ENCODE peak calls at places on chromosome 9, in six cellular contexts. L, G, I, R, U and D are unnamed samples.

GRCh38 chr9:105539452-105539851 is 18.5 kb upstream of the FKTN start:
- DNase-seq in L (no peak), G (no peak), I (no peak), R (no peak), U (no peak), D (peak; percentile 25)

GRCh38 chr9:97714435-97714834 is 17.3 kb upstream of the XPA start:
- DNase-seq in L (no peak), G (no peak), I (peak; percentile 56), R (no peak), U (peak; percentile 88), D (no peak)

GRCh38 chr9:131178382-131178781 is 53.0 kb downstream of the NUP214 start:
- DNase-seq in L (peak; percentile 85), G (peak; percentile 43), I (peak; percentile 86), R (peak; percentile 63), U (peak; percentile 76), D (peak; percentile 77)

GRCh38 chr9:34588671-34589370 is 703 bp downstream of the CNTFR start:
- DNase-seq in L (no peak), G (no peak), I (no peak), R (no peak), U (no peak), D (no peak)

GRCh38 chr9:36433386-36433785 is 33.3 kb upstream of the RNF38 start:
- DNase-seq in L (no peak), G (no peak), I (no peak), R (no peak), U (no peak), D (no peak)

GRCh38 chr9:131809941-131810344 is 70.1 kb upstream of the RAPGEF1 start:
- DNase-seq in L (no peak), G (no peak), I (peak; percentile 72), R (no peak), U (no peak), D (no peak)

GRCh38 chr9:7094576-7094975 is 336.8 kb downstream of the KDM4C start:
- DNase-seq in L (no peak), G (no peak), I (no peak), R (no peak), U (no peak), D (no peak)

GRCh38 chr9:114385412-114386181 is 2.2 kb downstream of the AKNA start:
- DNase-seq in L (no peak), G (peak; percentile 64), I (peak; percentile 95), R (peak; percentile 77), U (peak; percentile 54), D (peak; percentile 50)

GRCh38 chr9:92138157-92138959 is 23.1 kb upstream of the SPTLC1 start:
- DNase-seq in L (peak; percentile 85), G (peak; percentile 74), I (peak; percentile 55), R (peak; percentile 75), U (no peak), D (peak; percentile 79)

GRCh38 chr9:108156270-108156998 is 666.9 kb upstream of the KLF4 start:
- DNase-seq in L (no peak), G (no peak), I (no peak), R (peak; percentile 48), U (no peak), D (no peak)

GRCh38 chr9:119078015-119078414 is 291.2 kb downstream of the BRINP1 start:
- DNase-seq in L (no peak), G (no peak), I (no peak), R (no peak), U (no peak), D (no peak)

GRCh38 chr9:131543141-131543540 is 2.2 kb upstream of the PRRT1B start:
- DNase-seq in L (no peak), G (no peak), I (no peak), R (no peak), U (no peak), D (no peak)

GRCh38 chr9:35736201-35736633 is 3.8 kb downstream of the CREB3 start:
- DNase-seq in L (peak; percentile 72), G (no peak), I (peak; percentile 79), R (peak; percentile 75), U (peak; percentile 36), D (peak; percentile 82)

GRCh38 chr9:4592886-4593285 is 69.2 kb upstream of the PLPP6 start:
- DNase-seq in L (no peak), G (no peak), I (no peak), R (no peak), U (no peak), D (no peak)

GRCh38 chr9:127595606-127596005 is 16.5 kb upstream of the STXBP1 start:
- DNase-seq in L (no peak), G (no peak), I (no peak), R (no peak), U (no peak), D (no peak)

GRCh38 chr9:131361202-131361833 is 32.6 kb upstream of the PRRC2B start:
- DNase-seq in L (peak; percentile 21), G (no peak), I (no peak), R (peak; percentile 34), U (peak; percentile 21), D (no peak)

GRCh38 chr9:112439171-112439570 is 47.5 kb upstream of the KIAA1958 start:
- DNase-seq in L (no peak), G (no peak), I (no peak), R (no peak), U (no peak), D (no peak)

GRCh38 chr9:89811896-89812450 is 207.2 kb downstream of the GADD45G start:
- DNase-seq in L (no peak), G (no peak), I (no peak), R (no peak), U (no peak), D (no peak)

GRCh38 chr9:14561929-14562386 is 131.3 kb downstream of the ZDHHC21 start:
- DNase-seq in L (peak; percentile 44), G (no peak), I (no peak), R (no peak), U (no peak), D (no peak)

GRCh38 chr9:1001838-1002237 is 25.4 kb downstream of the DMRT3 start:
- DNase-seq in L (no peak), G (no peak), I (no peak), R (no peak), U (no peak), D (no peak)

GRCh38 chr9:119761737-119762136 is 392.5 kb upstream of the BRINP1 start:
- DNase-seq in L (no peak), G (no peak), I (no peak), R (no peak), U (no peak), D (peak; percentile 13)

GRCh38 chr9:93061260-93061751 is 2.8 kb downstream of the SUSD3 start:
- DNase-seq in L (no peak), G (peak; percentile 67), I (no peak), R (no peak), U (no peak), D (no peak)

GRCh38 chr9:135422340-135422944 is 57.1 kb upstream of the PPP1R26 start:
- DNase-seq in L (no peak), G (no peak), I (no peak), R (no peak), U (no peak), D (no peak)

GRCh38 chr9:100602302-100602930 is 24.5 kb downstream of the CAVIN4 start:
- DNase-seq in L (peak; percentile 78), G (no peak), I (peak; percentile 54), R (no peak), U (peak; percentile 16), D (peak; percentile 72)

GRCh38 chr9:75906531-75906930 is 16.1 kb downstream of the PCSK5 start:
- DNase-seq in L (no peak), G (no peak), I (no peak), R (no peak), U (no peak), D (no peak)

GRCh38 chr9:18890372-18890771 is 142.6 kb downstream of the SAXO1 start:
- DNase-seq in L (no peak), G (no peak), I (peak; percentile 41), R (no peak), U (no peak), D (no peak)

GRCh38 chr9:120918931-120919638 is 7.5 kb downstream of the TRAF1 start:
- DNase-seq in L (peak; percentile 67), G (no peak), I (no peak), R (no peak), U (peak; percentile 42), D (no peak)

GRCh38 chr9:120916573-120916972 is 10.0 kb downstream of the TRAF1 start:
- DNase-seq in L (no peak), G (peak; percentile 83), I (peak; percentile 64), R (no peak), U (peak; percentile 30), D (peak; percentile 46)

GRCh38 chr9:120915854-120916495 is 10.6 kb downstream of the TRAF1 start:
- DNase-seq in L (no peak), G (no peak), I (no peak), R (no peak), U (no peak), D (no peak)

GRCh38 chr9:120917989-120918630 is 8.5 kb downstream of the TRAF1 start:
- DNase-seq in L (no peak), G (no peak), I (no peak), R (no peak), U (no peak), D (no peak)

GRCh38 chr9:120917285-120917684 is 9.3 kb downstream of the TRAF1 start:
- DNase-seq in L (no peak), G (no peak), I (no peak), R (no peak), U (no peak), D (no peak)
- H3K27ac ChIP-seq in L (no peak overlapping the region), G (peak overlapping the region; percentile 62), I (no peak overlapping the region), R (no peak overlapping the region), U (no peak overlapping the region), D (no peak overlapping the region)

GRCh38 chr9:110040788-110041187 is 167.2 kb downstream of the C9orf152 start:
- DNase-seq in L (no peak), G (no peak), I (peak; percentile 90), R (no peak), U (peak; percentile 62), D (no peak)
- H3K27ac ChIP-seq in L (no peak overlapping the region), G (peak overlapping the region; percentile 55), I (no peak overlapping the region), R (no peak overlapping the region), U (peak overlapping the region; percentile 53), D (no peak overlapping the region)

DNA sequence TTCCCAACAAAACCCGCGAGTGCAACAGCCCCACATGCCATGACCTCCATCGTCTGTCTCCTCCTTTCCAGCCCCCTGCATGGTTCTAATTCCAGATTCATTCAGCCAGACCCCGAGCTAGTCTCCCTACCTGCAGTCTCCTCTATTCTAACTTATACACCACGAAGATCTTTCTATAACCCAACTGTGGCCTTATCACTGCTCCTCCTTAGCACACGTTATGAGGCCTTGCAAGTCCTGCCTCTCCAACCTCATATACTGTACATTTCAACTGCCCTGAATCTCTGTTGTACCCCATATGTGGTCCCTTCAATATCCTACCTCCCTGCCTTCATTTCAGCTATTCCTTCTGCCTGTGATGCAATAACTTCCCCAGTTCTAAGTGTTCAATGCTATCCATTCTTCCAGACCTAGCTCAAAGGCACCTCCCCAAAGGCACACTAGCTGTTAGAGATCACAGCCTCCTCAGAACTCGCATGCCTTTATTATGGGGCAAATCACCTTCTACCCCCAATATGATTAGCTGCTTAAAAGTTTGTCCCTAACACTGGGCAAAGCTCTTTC is 215.1 kb upstream of the TRIM32 start:
- DNase-seq in L (no peak), G (no peak), I (no peak), R (no peak), U (no peak), D (no peak)
- H3K27ac ChIP-seq in L (peak overlapping the region; percentile 97), G (peak overlapping the region; percentile 69), I (peak overlapping the region; percentile 49), R (no peak overlapping the region), U (no peak overlapping the region), D (peak overlapping the region; percentile 61)

DNA sequence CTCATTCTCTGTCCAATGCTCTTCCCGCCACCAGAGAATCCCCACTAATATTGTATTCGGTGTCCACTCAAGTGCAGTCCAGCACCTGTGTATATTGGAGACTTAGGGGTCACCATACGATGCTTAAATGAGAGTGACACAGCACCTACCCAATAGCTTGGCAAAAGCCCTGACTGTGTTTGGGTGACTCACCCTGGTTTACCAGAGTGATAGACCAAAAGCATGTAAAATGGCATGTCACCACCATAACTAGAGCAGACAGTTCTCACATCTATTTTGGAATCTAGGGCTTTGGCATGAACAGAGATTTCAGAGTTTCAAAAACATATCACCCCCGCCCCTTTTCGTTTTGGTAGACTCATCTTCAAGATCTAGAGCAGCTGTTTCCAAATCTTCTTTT is 217.3 kb upstream of the RASEF start:
- DNase-seq in L (no peak), G (no peak), I (no peak), R (no peak), U (no peak), D (no peak)
- H3K27ac ChIP-seq in L (no peak overlapping the region), G (no peak overlapping the region), I (no peak overlapping the region), R (no peak overlapping the region), U (no peak overlapping the region), D (no peak overlapping the region)